ENCODE peak calls at places on chromosomes 16 and 17, in eight cellular contexts. W is colonic mucosa, U is brain microvascular endothelial cell, Q is AG04450, S is stomach, A is neural progenitor cell, R is tibial artery, M is A673. E is an unnamed sample.

GRCh38 chr16:51951668-51952298 is 595.2 kb downstream of the TOX3 start:
- DNase-seq in A (peak), M (no peak), W (no peak), S (no peak), U (no peak), R (no peak), Q (no peak), E (no peak)

GRCh38 chr17:60391419-60392041 is 403 bp downstream of the USP32 start:
- DNase-seq in R (no peak), M (peak), W (no peak), S (no peak), Q (no peak), U (no peak), A (peak), E (peak)

GRCh38 chr17:64546716-64547115 is 39.9 kb downstream of the CEP95 start:
- DNase-seq in U (no peak), W (no peak), S (no peak), Q (no peak), M (no peak), R (no peak), A (no peak), E (no peak)

GRCh38 chr17:14150604-14151003 is 81.3 kb downstream of the COX10 start:
- DNase-seq in A (no peak), R (no peak), U (no peak), W (no peak), Q (no peak), S (no peak), M (no peak), E (no peak)

GRCh38 chr17:35448214-35448898 is at the start of gene SLFN13:
- DNase-seq in R (peak), W (peak), M (peak), S (peak), Q (no peak), U (peak), A (peak), E (no peak)

GRCh38 chr16:87326151-87326571 is 9.0 kb upstream of the C16orf95 start:
- DNase-seq in S (no peak), M (no peak), W (no peak), Q (no peak), U (no peak), A (no peak), R (no peak), E (no peak)

GRCh38 chr16:85429776-85430522 is 183.2 kb upstream of the GSE1 start:
- DNase-seq in Q (no peak), M (no peak), R (no peak), S (no peak), W (peak), A (no peak), U (no peak), E (no peak)

GRCh38 chr16:66849021-66849420 is 4.8 kb downstream of the CA7 start:
- DNase-seq in A (no peak), W (no peak), Q (no peak), U (no peak), S (no peak), R (no peak), M (no peak), E (no peak)

GRCh38 chr17:51643702-51644490 is 383.6 kb downstream of the UTP18 start:
- DNase-seq in W (no peak), A (no peak), U (no peak), M (no peak), R (no peak), Q (no peak), S (no peak), E (no peak)

GRCh38 chr17:30422171-30422570 is 43.4 kb downstream of the CPD start:
- DNase-seq in Q (no peak), S (no peak), W (no peak), U (no peak), A (no peak), R (no peak), M (no peak), E (no peak)

GRCh38 chr16:3157229-3158013 is 22.6 kb downstream of the ZNF213 start:
- DNase-seq in Q (peak), U (peak), R (peak), W (peak), S (peak), M (peak), A (peak), E (no peak)

GRCh38 chr16:52976539-52977167 is 76.0 kb downstream of the CHD9NB start:
- DNase-seq in U (peak), W (no peak), A (peak), S (no peak), R (no peak), M (peak), Q (no peak), E (no peak)
- TF ChIP-seq CTCF in U (no peak), W (peak), A (peak), S (no peak), R (peak), M (peak), Q (peak), E (peak)

GRCh38 chr17:81311954-81312353 is 16.8 kb upstream of the SLC38A10 start:
- DNase-seq in U (no peak), W (no peak), S (no peak), A (no peak), R (no peak), M (no peak), Q (no peak), E (no peak)

GRCh38 chr17:81310963-81311550 is 15.9 kb upstream of the SLC38A10 start:
- DNase-seq in M (no peak), S (no peak), W (no peak), A (no peak), U (no peak), Q (no peak), R (no peak), E (no peak)

GRCh38 chr17:81308161-81308560 is 13.1 kb upstream of the SLC38A10 start:
- DNase-seq in W (no peak), S (no peak), Q (no peak), A (no peak), R (no peak), M (no peak), U (no peak), E (no peak)

GRCh38 chr17:81309140-81309858 is 14.2 kb upstream of the SLC38A10 start:
- DNase-seq in A (peak), W (peak), M (no peak), Q (no peak), U (peak), R (peak), S (peak), E (no peak)

GRCh38 chr17:81309859-81310839 is 15.0 kb upstream of the SLC38A10 start:
- DNase-seq in R (no peak), W (no peak), A (no peak), S (no peak), M (no peak), U (no peak), Q (no peak), E (no peak)
- TF ChIP-seq CTCF in R (no peak), W (no peak), A (no peak), S (no peak), M (no peak), U (no peak), Q (no peak), E (no peak)

GRCh38 chr16:84426804-84427203 is 58.5 kb downstream of the ATP2C2 start:
- DNase-seq in S (no peak), A (no peak), R (no peak), Q (no peak), W (no peak), U (no peak), M (no peak), E (no peak)
- TF ChIP-seq CTCF in S (no peak), A (no peak), R (no peak), Q (no peak), W (no peak), U (no peak), M (no peak), E (no peak)

GRCh38 chr17:41959336-41960095 is 7.1 kb upstream of the CNP start:
- DNase-seq in M (peak), S (no peak), R (no peak), U (peak), A (peak), W (no peak), Q (peak), E (no peak)
- TF ChIP-seq CTCF in M (peak), S (peak), R (no peak), U (peak), A (peak), W (no peak), Q (peak), E (peak)